ENCODE peak calls at places on chromosomes 1 and 21, in seven cellular contexts. O is SK-MEL-5; D is fibroblast of villous mesenchyme; X is HCEC 1CT; P is kidney tubule cell; C is activated CD4-positive, alpha-beta memory T cell treated with anti-CD3 and anti-CD28 coated beads, Interleukin-2, amount 10 ng/mL, durations not matched to agents 7 days and 5 days; F is NCI-H526. K is an unnamed sample.
A peak's percentile ranks its signal among the peaks of the same experiment; 100 is the strongest.

GRCh38 chr1:97461782-97462181 is 459.1 kb downstream of the DPYD start:
- DNase-seq in X (no peak), P (no peak), C (no peak), F (no peak), O (peak; percentile 1), D (no peak), K (peak; percentile 34)

GRCh38 chr1:15347182-15347581 is 62.5 kb upstream of the EFHD2 start:
- DNase-seq in C (peak; percentile 32), D (no peak), P (no peak), X (no peak), O (no peak), F (no peak), K (no peak)

GRCh38 chr1:18440385-18441226 is 40.1 kb upstream of the KLHDC7A start:
- DNase-seq in P (no peak), F (peak; percentile 95), C (no peak), O (no peak), D (no peak), X (no peak), K (peak; percentile 16)

GRCh38 chr1:67679691-67680090 is 5.3 kb upstream of the GADD45A start:
- DNase-seq in D (no peak), C (no peak), P (peak; percentile 70), F (no peak), O (no peak), X (peak; percentile 13), K (peak; percentile 74)

GRCh38 chr1:247357062-247357780 is 25.6 kb upstream of the ZNF496 start:
- DNase-seq in F (no peak), C (no peak), D (peak; percentile 99), P (peak; percentile 30), O (no peak), X (peak; percentile 17), K (peak; percentile 31)

GRCh38 chr1:155574077-155574476 is 11.5 kb upstream of the ASH1L start:
- DNase-seq in X (no peak), F (no peak), C (no peak), O (no peak), P (no peak), D (no peak), K (no peak)

GRCh38 chr1:4674117-4674516 is 19.7 kb downstream of the AJAP1 start:
- DNase-seq in F (no peak), D (no peak), O (no peak), P (no peak), X (no peak), C (no peak), K (no peak)

GRCh38 chr1:221782970-221783369 is 41.1 kb upstream of the DUSP10 start:
- DNase-seq in C (no peak), D (no peak), F (no peak), P (no peak), O (peak; percentile 46), X (no peak), K (no peak)

GRCh38 chr1:212645563-212646543 is 37.3 kb downstream of the ATF3 start:
- DNase-seq in D (no peak), X (no peak), O (peak; percentile 39), P (no peak), F (no peak), C (no peak), K (no peak)

GRCh38 chr1:11455925-11456580 is 22.9 kb upstream of the DISP3 start:
- DNase-seq in O (peak; percentile 67), C (no peak), P (no peak), X (no peak), D (no peak), F (no peak), K (no peak)

GRCh38 chr1:218348628-218349185 is 3.6 kb downstream of the TGFB2 start:
- DNase-seq in P (peak; percentile 20), O (no peak), D (no peak), X (no peak), F (no peak), C (no peak), K (peak; percentile 21)

GRCh38 chr21:25871566-25871965 is 136.8 kb downstream of the GABPA start:
- DNase-seq in C (no peak), F (peak; percentile 4), D (no peak), X (no peak), O (peak; percentile 37), P (no peak), K (no peak)

GRCh38 chr1:150881331-150882070 is 5.1 kb upstream of the ARNT start:
- DNase-seq in P (no peak), F (no peak), D (peak; percentile 96), C (no peak), O (peak; percentile 32), X (peak; percentile 98), K (peak; percentile 75)

GRCh38 chr1:40915581-40915980 is 53.4 kb upstream of the CITED4 start:
- DNase-seq in C (no peak), D (no peak), X (no peak), F (no peak), P (no peak), O (no peak), K (no peak)

GRCh38 chr1:228236744-228237143 is 28.9 kb downstream of the OBSCN start:
- DNase-seq in O (peak; percentile 79), D (peak; percentile 62), F (peak; percentile 57), X (peak; percentile 23), C (no peak), P (peak; percentile 42), K (peak; percentile 12)

GRCh38 chr21:17101696-17102095 is 411.1 kb upstream of the CXADR start:
- DNase-seq in O (no peak), C (no peak), P (no peak), F (no peak), X (no peak), D (no peak), K (no peak)

GRCh38 chr1:15355968-15356621 is 53.6 kb upstream of the EFHD2 start:
- DNase-seq in C (no peak), X (no peak), P (peak; percentile 84), O (no peak), D (peak; percentile 57), F (no peak), K (peak; percentile 93)

GRCh38 chr21:32806810-32807386 is 35.3 kb upstream of the PAXBP1 start:
- DNase-seq in O (no peak), P (peak; percentile 65), C (no peak), D (no peak), F (no peak), X (peak; percentile 33), K (peak; percentile 57)

GRCh38 chr1:176157995-176158394 is 49.1 kb downstream of the COP1 start:
- DNase-seq in X (peak; percentile 15), C (no peak), O (no peak), D (no peak), P (no peak), F (no peak), K (peak; percentile 9)